ENCODE peak calls at places on chromosome 15, in eight cellular contexts. F is skeletal muscle cell, M is neural crest cell, O is thoracic aorta, L is adrenal gland, Y is HFFc6, H is T1000, R is AG04450. U is an unnamed sample.

GRCh38 chr15:61169275-61169903 is 59.7 kb downstream of the RORA start:
- DNase-seq in F (no peak), M (no peak), O (no peak), L (no peak), Y (no peak), H (no peak), R (no peak), U (no peak)

GRCh38 chr15:62647195-62647865 is 395.2 kb upstream of the TPM1 start:
- DNase-seq in F (no peak), M (no peak), O (no peak), L (peak), Y (peak), H (peak), R (no peak), U (peak)

GRCh38 chr15:89781891-89782618 is 5.9 kb downstream of the MESP2 start:
- DNase-seq in F (no peak), M (no peak), O (no peak), L (peak), Y (peak), H (peak), R (no peak), U (no peak)

GRCh38 chr15:33915571-33916407 is 52.5 kb upstream of the CHRM5 start:
- DNase-seq in F (no peak), M (no peak), O (no peak), L (no peak), Y (no peak), H (no peak), R (no peak), U (no peak)

GRCh38 chr15:89149501-89150101 is 61.3 kb downstream of the ABHD2 start:
- DNase-seq in F (no peak), M (no peak), O (no peak), L (no peak), Y (no peak), H (no peak), R (no peak), U (no peak)

GRCh38 chr15:56028430-56028829 is 35.0 kb upstream of the NEDD4 start:
- DNase-seq in F (no peak), M (no peak), O (no peak), L (no peak), Y (no peak), H (no peak), R (no peak), U (no peak)

GRCh38 chr15:29998017-29998416 is 84.7 kb upstream of the GOLGA8J start:
- DNase-seq in F (no peak), M (no peak), O (no peak), L (no peak), Y (no peak), H (no peak), R (no peak), U (no peak)

GRCh38 chr15:60701261-60702019 is 222.5 kb upstream of the ICE2 start:
- DNase-seq in F (no peak), M (no peak), O (no peak), L (no peak), Y (no peak), H (no peak), R (no peak), U (no peak)

GRCh38 chr15:76987896-76988860 is 6.7 kb upstream of the PSTPIP1 start:
- DNase-seq in F (no peak), M (no peak), O (no peak), L (peak), Y (no peak), H (no peak), R (no peak), U (no peak)

GRCh38 chr15:30928076-30928475 is 24.4 kb downstream of the FAN1 start:
- DNase-seq in F (no peak), M (no peak), O (no peak), L (no peak), Y (no peak), H (no peak), R (no peak), U (no peak)

GRCh38 chr15:76221085-76221767 is 90.0 kb downstream of the ETFA start:
- DNase-seq in F (no peak), M (no peak), O (no peak), L (no peak), Y (no peak), H (no peak), R (no peak), U (no peak)

GRCh38 chr15:40984963-40985362 is 31.7 kb downstream of the CHAC1 start:
- DNase-seq in F (peak), M (no peak), O (peak), L (peak), Y (peak), H (no peak), R (peak), U (peak)

GRCh38 chr15:94327356-94327936 is 96.1 kb downstream of the MCTP2 start:
- DNase-seq in F (peak), M (peak), O (no peak), L (no peak), Y (peak), H (no peak), R (peak), U (peak)

GRCh38 chr15:38226867-38227266 is 25.8 kb upstream of the SPRED1 start:
- DNase-seq in F (peak), M (peak), O (no peak), L (peak), Y (peak), H (peak), R (peak), U (peak)

GRCh38 chr15:93317772-93318171 is 228.8 kb upstream of the RGMA start:
- DNase-seq in F (no peak), M (no peak), O (no peak), L (no peak), Y (no peak), H (no peak), R (no peak), U (no peak)

GRCh38 chr15:69145694-69146492 is 14.5 kb upstream of the GLCE start:
- DNase-seq in F (no peak), M (no peak), O (no peak), L (no peak), Y (no peak), H (no peak), R (no peak), U (no peak)

GRCh38 chr15:75648156-75649000 is 666 bp downstream of the SNX33 start:
- DNase-seq in F (no peak), M (no peak), O (no peak), L (peak), Y (peak), H (no peak), R (no peak), U (no peak)

GRCh38 chr15:81786776-81787175 is 259.0 kb downstream of the MEX3B start:
- DNase-seq in F (no peak), M (no peak), O (no peak), L (no peak), Y (no peak), H (no peak), R (no peak), U (no peak)

GRCh38 chr15:39369768-39370167 is 211.1 kb upstream of the THBS1 start:
- DNase-seq in F (no peak), M (no peak), O (no peak), L (no peak), Y (no peak), H (no peak), R (no peak), U (no peak)

GRCh38 chr15:92930776-92931175 is 30.7 kb downstream of the CHD2 start:
- DNase-seq in F (peak), M (no peak), O (no peak), L (no peak), Y (peak), H (no peak), R (peak), U (peak)

GRCh38 chr15:33074942-33075341 is 119.6 kb downstream of the FMN1 start:
- DNase-seq in F (no peak), M (no peak), O (no peak), L (no peak), Y (no peak), H (no peak), R (no peak), U (no peak)

GRCh38 chr15:85443593-85444328 is 63.4 kb downstream of the AKAP13 start:
- DNase-seq in F (no peak), M (no peak), O (no peak), L (no peak), Y (peak), H (no peak), R (no peak), U (peak)

GRCh38 chr15:33454346-33454745 is 143.6 kb downstream of the RYR3 start:
- DNase-seq in F (no peak), M (no peak), O (no peak), L (no peak), Y (no peak), H (no peak), R (no peak), U (no peak)

GRCh38 chr15:41607033-41607432 is 48.0 kb downstream of the TYRO3 start:
- DNase-seq in F (peak), M (no peak), O (no peak), L (no peak), Y (peak), H (no peak), R (peak), U (peak)

GRCh38 chr15:74108111-74108510 is 22.3 kb upstream of the ISLR2 start:
- DNase-seq in F (no peak), M (no peak), O (no peak), L (no peak), Y (no peak), H (no peak), R (no peak), U (no peak)

GRCh38 chr15:84878504-84878903 is 6.0 kb upstream of the SLC28A1 start:
- DNase-seq in F (no peak), M (peak), O (no peak), L (peak), Y (peak), H (no peak), R (peak), U (peak)

GRCh38 chr15:40525855-40526254 is 39.0 kb downstream of the CCDC32 start:
- DNase-seq in F (no peak), M (no peak), O (no peak), L (no peak), Y (no peak), H (no peak), R (no peak), U (no peak)

GRCh38 chr15:85768595-85769168 is 26.0 kb downstream of the KLHL25 start:
- DNase-seq in F (no peak), M (no peak), O (no peak), L (no peak), Y (no peak), H (no peak), R (no peak), U (no peak)

GRCh38 chr15:68650901-68651709 is 72.3 kb downstream of the CORO2B start:
- DNase-seq in F (no peak), M (peak), O (no peak), L (peak), Y (no peak), H (no peak), R (no peak), U (no peak)

GRCh38 chr15:72873379-72874233 is 90.0 kb upstream of the ADPGK start:
- DNase-seq in F (no peak), M (no peak), O (no peak), L (no peak), Y (no peak), H (no peak), R (no peak), U (no peak)

GRCh38 chr15:61032600-61033286 is 196.4 kb downstream of the RORA start:
- DNase-seq in F (no peak), M (no peak), O (no peak), L (no peak), Y (no peak), H (no peak), R (no peak), U (peak)

GRCh38 chr15:39171944-39172368 is 408.9 kb upstream of the THBS1 start:
- DNase-seq in F (peak), M (no peak), O (no peak), L (peak), Y (peak), H (peak), R (peak), U (peak)

U was measured in fibroblast of the conjunctiva.